ENCODE peak calls at places on chromosomes 1 and 21, in five cellular contexts. One of them, this sample, is unnamed.

GRCh38 chr1:61434276-61434675 is 290.7 kb downstream of the TM2D1 start:
- DNase-seq in Right ventricle myocardium superior: no peak
- DNase-seq in lower lobe of right lung: no peak
- DNase-seq in activated gamma-delta T cell: no peak
- DNase-seq in left colon: no peak
- DNase-seq in this sample: no peak

GRCh38 chr1:19311503-19311930 is 427 bp downstream of the AKR7A2 start:
- DNase-seq in Right ventricle myocardium superior: no peak
- DNase-seq in left colon: peak
- DNase-seq in lower lobe of right lung: no peak
- DNase-seq in activated gamma-delta T cell: no peak
- DNase-seq in this sample: peak

GRCh38 chr1:108503062-108503740 is 53.1 kb downstream of the NBPF6 start:
- DNase-seq in lower lobe of right lung: no peak
- DNase-seq in left colon: no peak
- DNase-seq in Right ventricle myocardium superior: no peak
- DNase-seq in activated gamma-delta T cell: no peak
- DNase-seq in this sample: no peak

GRCh38 chr1:41439234-41439633 is 45.2 kb downstream of the EDN2 start:
- DNase-seq in activated gamma-delta T cell: no peak
- DNase-seq in left colon: no peak
- DNase-seq in lower lobe of right lung: no peak
- DNase-seq in Right ventricle myocardium superior: no peak
- DNase-seq in this sample: peak

GRCh38 chr1:212231372-212231771 is 53.8 kb upstream of the PPP2R5A start:
- DNase-seq in lower lobe of right lung: no peak
- DNase-seq in activated gamma-delta T cell: no peak
- DNase-seq in left colon: no peak
- DNase-seq in Right ventricle myocardium superior: no peak
- DNase-seq in this sample: no peak

GRCh38 chr1:233945573-233945972 is 41.1 kb downstream of the SLC35F3 start:
- DNase-seq in Right ventricle myocardium superior: no peak
- DNase-seq in activated gamma-delta T cell: no peak
- DNase-seq in left colon: no peak
- DNase-seq in lower lobe of right lung: no peak
- DNase-seq in this sample: no peak

GRCh38 chr1:151157067-151157531 is 650 bp downstream of the TNFAIP8L2 start:
- DNase-seq in left colon: no peak
- DNase-seq in lower lobe of right lung: no peak
- DNase-seq in Right ventricle myocardium superior: no peak
- DNase-seq in activated gamma-delta T cell: no peak
- DNase-seq in this sample: no peak

GRCh38 chr21:42387843-42388242 is 8.0 kb downstream of the TMPRSS3 start:
- DNase-seq in lower lobe of right lung: no peak
- DNase-seq in left colon: peak
- DNase-seq in Right ventricle myocardium superior: no peak
- DNase-seq in activated gamma-delta T cell: no peak
- DNase-seq in this sample: no peak

GRCh38 chr1:246769306-246769705 is 45.1 kb downstream of the SCCPDH start:
- DNase-seq in lower lobe of right lung: no peak
- DNase-seq in left colon: peak
- DNase-seq in Right ventricle myocardium superior: peak
- DNase-seq in activated gamma-delta T cell: no peak
- DNase-seq in this sample: no peak

GRCh38 chr1:47333922-47334764 is 553 bp downstream of the CMPK1 start:
- DNase-seq in left colon: peak
- DNase-seq in activated gamma-delta T cell: peak
- DNase-seq in lower lobe of right lung: peak
- DNase-seq in Right ventricle myocardium superior: peak
- DNase-seq in this sample: peak

GRCh38 chr1:86380257-86380861 is 15.8 kb downstream of the ODF2L start:
- DNase-seq in left colon: no peak
- DNase-seq in Right ventricle myocardium superior: no peak
- DNase-seq in lower lobe of right lung: no peak
- DNase-seq in activated gamma-delta T cell: no peak
- DNase-seq in this sample: peak

GRCh38 chr1:180186831-180187230 is 32.2 kb downstream of the QSOX1 start:
- DNase-seq in left colon: no peak
- DNase-seq in Right ventricle myocardium superior: no peak
- DNase-seq in activated gamma-delta T cell: no peak
- DNase-seq in lower lobe of right lung: no peak
- DNase-seq in this sample: no peak